ENCODE peak calls at places on chromosomes 1 and 21, in nine cellular contexts. One of them, this sample, is unnamed.

GRCh38 chr1:59539961-59540681 is 243.2 kb downstream of the FGGY start:
- DNase-seq in ovary: no peak
- DNase-seq in A549: no peak
- DNase-seq in HFF-Myc: no peak
- DNase-seq in choroid plexus epithelial cell: no peak
- DNase-seq in pancreas: no peak
- DNase-seq in mammary epithelial cell: no peak
- DNase-seq in naive thymus-derived CD4-positive, alpha-beta T cell: no peak
- DNase-seq in dorsolateral prefrontal cortex: no peak
- DNase-seq in this sample: no peak

GRCh38 chr21:15010645-15011044 is 54.2 kb downstream of the NRIP1 start:
- DNase-seq in ovary: no peak
- DNase-seq in A549: no peak
- DNase-seq in HFF-Myc: no peak
- DNase-seq in choroid plexus epithelial cell: peak
- DNase-seq in pancreas: no peak
- DNase-seq in mammary epithelial cell: no peak
- DNase-seq in naive thymus-derived CD4-positive, alpha-beta T cell: no peak
- DNase-seq in dorsolateral prefrontal cortex: no peak
- DNase-seq in this sample: no peak

GRCh38 chr1:27152829-27153548 is 1.9 kb downstream of the SLC9A1 start:
- DNase-seq in ovary: no peak
- DNase-seq in A549: no peak
- DNase-seq in HFF-Myc: no peak
- DNase-seq in choroid plexus epithelial cell: peak
- DNase-seq in pancreas: no peak
- DNase-seq in mammary epithelial cell: peak
- DNase-seq in naive thymus-derived CD4-positive, alpha-beta T cell: no peak
- DNase-seq in dorsolateral prefrontal cortex: no peak
- DNase-seq in this sample: no peak

GRCh38 chr1:26060832-26061574 is 6.4 kb downstream of the TRIM63 start:
- DNase-seq in ovary: no peak
- DNase-seq in A549: no peak
- DNase-seq in HFF-Myc: no peak
- DNase-seq in choroid plexus epithelial cell: no peak
- DNase-seq in pancreas: no peak
- DNase-seq in mammary epithelial cell: no peak
- DNase-seq in naive thymus-derived CD4-positive, alpha-beta T cell: no peak
- DNase-seq in dorsolateral prefrontal cortex: no peak
- DNase-seq in this sample: no peak

GRCh38 chr1:156961709-156962108 is 41.3 kb downstream of the LRRC71 start:
- DNase-seq in ovary: no peak
- DNase-seq in A549: peak
- DNase-seq in HFF-Myc: no peak
- DNase-seq in choroid plexus epithelial cell: no peak
- DNase-seq in pancreas: no peak
- DNase-seq in mammary epithelial cell: no peak
- DNase-seq in naive thymus-derived CD4-positive, alpha-beta T cell: no peak
- DNase-seq in dorsolateral prefrontal cortex: no peak
- DNase-seq in this sample: no peak

GRCh38 chr1:24968941-24969585 is 39.0 kb upstream of the RUNX3 start:
- DNase-seq in ovary: no peak
- DNase-seq in A549: no peak
- DNase-seq in HFF-Myc: no peak
- DNase-seq in choroid plexus epithelial cell: no peak
- DNase-seq in pancreas: no peak
- DNase-seq in mammary epithelial cell: peak
- DNase-seq in naive thymus-derived CD4-positive, alpha-beta T cell: no peak
- DNase-seq in dorsolateral prefrontal cortex: no peak
- DNase-seq in this sample: no peak

GRCh38 chr1:223199094-223199647 is 56.1 kb upstream of the TLR5 start:
- DNase-seq in ovary: no peak
- DNase-seq in A549: peak
- DNase-seq in HFF-Myc: no peak
- DNase-seq in choroid plexus epithelial cell: no peak
- DNase-seq in pancreas: no peak
- DNase-seq in mammary epithelial cell: peak
- DNase-seq in naive thymus-derived CD4-positive, alpha-beta T cell: no peak
- DNase-seq in dorsolateral prefrontal cortex: no peak
- DNase-seq in this sample: no peak

GRCh38 chr1:159600894-159601293 is 13.3 kb downstream of the APCS start:
- DNase-seq in ovary: no peak
- DNase-seq in A549: no peak
- DNase-seq in HFF-Myc: no peak
- DNase-seq in choroid plexus epithelial cell: no peak
- DNase-seq in pancreas: no peak
- DNase-seq in mammary epithelial cell: no peak
- DNase-seq in naive thymus-derived CD4-positive, alpha-beta T cell: no peak
- DNase-seq in dorsolateral prefrontal cortex: no peak
- DNase-seq in this sample: no peak

GRCh38 chr1:151825811-151826660 is 5.6 kb downstream of the RORC start:
- DNase-seq in ovary: peak
- DNase-seq in A549: no peak
- DNase-seq in HFF-Myc: no peak
- DNase-seq in choroid plexus epithelial cell: no peak
- DNase-seq in pancreas: no peak
- DNase-seq in mammary epithelial cell: no peak
- DNase-seq in naive thymus-derived CD4-positive, alpha-beta T cell: no peak
- DNase-seq in dorsolateral prefrontal cortex: no peak
- DNase-seq in this sample: no peak

GRCh38 chr21:17732306-17732705 is 86.8 kb downstream of the C21orf91 start:
- DNase-seq in ovary: no peak
- DNase-seq in A549: no peak
- DNase-seq in HFF-Myc: no peak
- DNase-seq in choroid plexus epithelial cell: peak
- DNase-seq in pancreas: no peak
- DNase-seq in mammary epithelial cell: peak
- DNase-seq in naive thymus-derived CD4-positive, alpha-beta T cell: no peak
- DNase-seq in dorsolateral prefrontal cortex: no peak
- DNase-seq in this sample: no peak

GRCh38 chr1:5683446-5683845 is 308.8 kb downstream of the NPHP4 start:
- DNase-seq in ovary: no peak
- DNase-seq in A549: no peak
- DNase-seq in HFF-Myc: no peak
- DNase-seq in choroid plexus epithelial cell: no peak
- DNase-seq in pancreas: no peak
- DNase-seq in mammary epithelial cell: no peak
- DNase-seq in naive thymus-derived CD4-positive, alpha-beta T cell: no peak
- DNase-seq in dorsolateral prefrontal cortex: no peak
- DNase-seq in this sample: no peak

GRCh38 chr1:5681654-5682053 is 310.6 kb downstream of the NPHP4 start:
- DNase-seq in ovary: no peak
- DNase-seq in A549: no peak
- DNase-seq in HFF-Myc: no peak
- DNase-seq in choroid plexus epithelial cell: no peak
- DNase-seq in pancreas: no peak
- DNase-seq in mammary epithelial cell: no peak
- DNase-seq in naive thymus-derived CD4-positive, alpha-beta T cell: no peak
- DNase-seq in dorsolateral prefrontal cortex: no peak
- DNase-seq in this sample: no peak

GRCh38 chr1:5678759-5679158 is 313.5 kb downstream of the NPHP4 start:
- DNase-seq in ovary: no peak
- DNase-seq in A549: no peak
- DNase-seq in HFF-Myc: no peak
- DNase-seq in choroid plexus epithelial cell: no peak
- DNase-seq in pancreas: no peak
- DNase-seq in mammary epithelial cell: no peak
- DNase-seq in naive thymus-derived CD4-positive, alpha-beta T cell: no peak
- DNase-seq in dorsolateral prefrontal cortex: no peak
- DNase-seq in this sample: no peak

GRCh38 chr1:5682626-5683235 is 309.5 kb downstream of the NPHP4 start:
- DNase-seq in ovary: no peak
- DNase-seq in A549: no peak
- DNase-seq in HFF-Myc: no peak
- DNase-seq in choroid plexus epithelial cell: no peak
- DNase-seq in pancreas: no peak
- DNase-seq in mammary epithelial cell: no peak
- DNase-seq in naive thymus-derived CD4-positive, alpha-beta T cell: no peak
- DNase-seq in dorsolateral prefrontal cortex: no peak
- DNase-seq in this sample: no peak

GRCh38 chr1:5680600-5680999 is 311.6 kb downstream of the NPHP4 start:
- DNase-seq in ovary: no peak
- DNase-seq in A549: no peak
- DNase-seq in HFF-Myc: no peak
- DNase-seq in choroid plexus epithelial cell: no peak
- DNase-seq in pancreas: no peak
- DNase-seq in mammary epithelial cell: no peak
- DNase-seq in naive thymus-derived CD4-positive, alpha-beta T cell: no peak
- DNase-seq in dorsolateral prefrontal cortex: no peak
- DNase-seq in this sample: no peak
- H3K4me3 ChIP-seq in ovary: no peak
- H3K4me3 ChIP-seq in A549: no peak
- H3K4me3 ChIP-seq in HFF-Myc: no peak
- H3K4me3 ChIP-seq in choroid plexus epithelial cell: no peak
- H3K4me3 ChIP-seq in pancreas: no peak
- H3K4me3 ChIP-seq in mammary epithelial cell: no peak
- H3K4me3 ChIP-seq in naive thymus-derived CD4-positive, alpha-beta T cell: no peak
- H3K4me3 ChIP-seq in dorsolateral prefrontal cortex: no peak
- H3K4me3 ChIP-seq in this sample: no peak

DNA sequence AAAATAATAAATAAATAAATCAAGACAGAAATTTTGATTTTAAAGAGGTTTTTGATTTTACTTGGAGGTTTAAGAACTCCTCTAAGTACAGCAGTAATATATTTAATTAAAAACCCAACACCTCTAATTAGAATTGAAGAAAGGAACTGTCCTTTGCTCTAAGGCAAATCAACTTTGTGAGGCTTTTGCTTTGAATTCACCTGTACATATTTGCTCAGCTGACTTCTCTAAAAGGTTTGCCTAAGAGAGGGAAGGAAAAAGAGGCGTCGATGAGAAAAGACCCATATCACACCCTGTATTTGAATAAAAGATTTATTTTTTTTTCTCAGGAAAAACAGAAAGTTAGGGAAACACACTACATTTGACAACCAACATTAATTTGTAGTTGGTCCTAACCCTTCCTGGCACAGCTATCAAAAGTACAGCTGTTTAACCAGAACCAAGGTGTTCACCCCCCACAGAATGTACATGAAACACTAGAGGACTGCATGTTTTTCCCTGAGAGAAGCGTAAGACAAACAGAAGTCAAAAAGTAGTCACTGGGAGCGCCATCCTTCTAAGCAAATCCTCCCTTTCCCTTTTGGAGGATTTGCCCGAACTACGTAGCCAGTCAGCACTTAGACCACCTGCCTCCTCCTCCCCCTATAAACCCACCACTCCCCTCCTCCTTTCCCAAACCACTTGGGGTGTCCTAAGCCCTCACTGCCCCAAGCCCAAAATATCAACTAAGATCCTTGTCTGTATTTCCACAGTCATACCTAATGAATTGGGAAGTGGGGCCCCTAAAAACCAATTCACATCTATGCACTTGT is 4.9 kb downstream of the MCL1 start:
- DNase-seq in ovary: no peak
- DNase-seq in A549: no peak
- DNase-seq in HFF-Myc: no peak
- DNase-seq in choroid plexus epithelial cell: peak
- DNase-seq in pancreas: no peak
- DNase-seq in mammary epithelial cell: no peak
- DNase-seq in naive thymus-derived CD4-positive, alpha-beta T cell: no peak
- DNase-seq in dorsolateral prefrontal cortex: no peak
- DNase-seq in this sample: no peak
- H3K4me3 ChIP-seq in ovary: peak
- H3K4me3 ChIP-seq in A549: peak
- H3K4me3 ChIP-seq in HFF-Myc: peak
- H3K4me3 ChIP-seq in choroid plexus epithelial cell: peak
- H3K4me3 ChIP-seq in pancreas: peak
- H3K4me3 ChIP-seq in mammary epithelial cell: peak
- H3K4me3 ChIP-seq in naive thymus-derived CD4-positive, alpha-beta T cell: peak
- H3K4me3 ChIP-seq in dorsolateral prefrontal cortex: peak
- H3K4me3 ChIP-seq in this sample: peak

DNA sequence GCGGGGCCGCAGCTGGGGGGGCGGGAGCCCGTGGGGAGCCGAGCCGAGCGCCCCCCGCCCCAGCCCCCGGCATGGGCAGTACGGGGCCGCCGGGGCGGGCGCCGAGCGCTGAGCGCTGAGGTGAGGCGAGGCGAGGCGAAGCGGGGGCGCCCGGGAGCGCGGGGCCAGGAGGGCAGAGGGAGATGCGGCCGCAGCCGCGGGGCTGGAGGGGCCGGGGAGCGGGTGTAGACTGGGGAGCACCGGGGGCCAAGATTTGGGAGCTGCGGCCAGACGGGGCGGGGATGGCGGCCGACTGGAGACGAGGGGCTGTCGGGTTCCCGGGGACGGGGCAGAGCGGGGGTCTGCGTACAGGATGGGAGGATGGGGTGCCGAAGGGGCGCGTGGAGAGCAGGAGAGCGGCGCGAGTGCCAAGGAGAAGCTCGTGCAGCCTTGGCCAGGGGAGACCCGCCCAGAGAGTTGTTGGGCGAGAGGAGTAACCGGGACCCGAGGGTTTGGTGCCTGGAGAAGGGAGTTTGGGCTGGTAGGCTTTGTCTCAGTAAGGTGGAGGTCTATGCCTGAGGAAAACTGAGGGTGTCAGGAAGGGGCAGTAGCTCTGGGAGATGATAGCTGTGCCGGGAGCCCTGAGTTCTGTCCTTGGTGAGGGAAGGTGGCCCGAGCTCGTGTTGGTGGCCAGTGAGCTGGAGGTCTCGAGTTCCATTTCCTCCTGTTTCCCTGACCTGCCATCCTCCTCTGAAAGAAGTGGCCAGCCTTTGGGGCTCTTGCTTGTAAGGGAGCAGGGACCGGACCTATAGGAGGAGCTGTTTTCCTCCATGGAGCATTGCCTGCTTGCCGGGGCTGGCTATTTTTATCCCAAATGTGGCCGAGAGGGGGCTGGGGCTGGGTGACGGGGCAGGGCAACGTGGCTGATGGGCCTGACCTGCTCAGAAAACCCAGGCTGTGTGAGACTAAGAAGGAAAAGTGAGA is 539 bp downstream of the ATP8B2 start:
- DNase-seq in ovary: peak
- DNase-seq in A549: peak
- DNase-seq in HFF-Myc: peak
- DNase-seq in choroid plexus epithelial cell: peak
- DNase-seq in pancreas: peak
- DNase-seq in mammary epithelial cell: peak
- DNase-seq in naive thymus-derived CD4-positive, alpha-beta T cell: peak
- DNase-seq in dorsolateral prefrontal cortex: peak
- DNase-seq in this sample: peak
- H3K4me3 ChIP-seq in ovary: peak
- H3K4me3 ChIP-seq in A549: peak
- H3K4me3 ChIP-seq in HFF-Myc: peak
- H3K4me3 ChIP-seq in choroid plexus epithelial cell: peak
- H3K4me3 ChIP-seq in pancreas: peak
- H3K4me3 ChIP-seq in mammary epithelial cell: peak
- H3K4me3 ChIP-seq in naive thymus-derived CD4-positive, alpha-beta T cell: peak
- H3K4me3 ChIP-seq in dorsolateral prefrontal cortex: peak
- H3K4me3 ChIP-seq in this sample: peak

DNA sequence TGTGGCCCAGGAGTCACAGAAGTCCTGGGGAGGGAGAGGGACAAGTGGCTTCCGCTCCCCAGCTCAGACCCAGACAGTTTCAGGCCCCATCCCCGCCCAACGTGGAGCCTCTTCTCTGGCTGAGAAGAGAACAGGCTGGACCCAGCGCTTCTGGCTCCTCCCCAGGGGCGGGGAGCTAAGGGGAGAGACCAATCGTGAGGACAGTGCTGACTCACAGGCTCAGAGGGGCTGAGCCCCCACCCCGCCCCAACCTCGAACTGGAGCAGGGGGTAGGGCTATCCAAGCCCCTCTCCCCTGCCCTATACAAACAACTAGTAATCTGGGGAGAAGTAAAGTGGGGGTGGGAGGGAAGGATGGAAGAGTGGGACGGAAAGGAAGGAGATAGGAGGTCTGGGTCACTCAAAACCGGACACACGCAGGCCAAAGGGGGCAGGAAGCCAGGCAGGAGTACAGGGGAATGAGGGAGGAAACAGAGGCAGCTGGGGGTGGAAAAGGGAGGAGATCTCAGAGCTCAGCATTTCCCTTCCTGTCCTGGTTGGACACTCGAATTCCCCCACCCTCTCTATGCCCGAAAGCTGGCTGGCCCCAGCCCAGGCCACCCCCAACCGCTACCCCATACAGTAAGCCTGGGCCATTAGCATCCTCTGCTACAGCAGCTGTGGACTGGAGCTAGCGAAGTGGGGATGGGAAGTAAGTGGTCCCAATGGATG is at the start of gene SHC1:
- DNase-seq in ovary: peak
- DNase-seq in A549: peak
- DNase-seq in HFF-Myc: peak
- DNase-seq in choroid plexus epithelial cell: peak
- DNase-seq in pancreas: peak
- DNase-seq in mammary epithelial cell: peak
- DNase-seq in naive thymus-derived CD4-positive, alpha-beta T cell: peak
- DNase-seq in dorsolateral prefrontal cortex: peak
- DNase-seq in this sample: peak
- H3K4me3 ChIP-seq in ovary: peak
- H3K4me3 ChIP-seq in A549: peak
- H3K4me3 ChIP-seq in HFF-Myc: peak
- H3K4me3 ChIP-seq in choroid plexus epithelial cell: peak
- H3K4me3 ChIP-seq in pancreas: peak
- H3K4me3 ChIP-seq in mammary epithelial cell: peak
- H3K4me3 ChIP-seq in naive thymus-derived CD4-positive, alpha-beta T cell: no peak
- H3K4me3 ChIP-seq in dorsolateral prefrontal cortex: peak
- H3K4me3 ChIP-seq in this sample: no peak